ENCODE peak calls at places on chromosomes 11 and 22, in ten cellular contexts. N is neural progenitor cell; P is endothelial cell of umbilical vein; C is CD4-positive, alpha-beta memory T cell; W is GM23248; U is ascending aorta; G is neuronal stem cell; X is tibial nerve; R is testis; K is kidney. S is an unnamed sample.

GRCh38 chr11:46826310-46827044 is 19.6 kb downstream of the CKAP5 start:
- DNase-seq in N (peak; percentile 93), P (peak; percentile 86), C (peak; percentile 60), W (peak; percentile 92), U (peak; percentile 47), G (peak; percentile 72), X (peak; percentile 67), R (peak; percentile 94), K (peak; percentile 92), S (peak; percentile 77)

GRCh38 chr11:64042301-64042700 is 6.6 kb downstream of the FLRT1 start:
- DNase-seq in N (peak; percentile 43), P (no peak), C (no peak), W (no peak), U (no peak), G (no peak), X (no peak), R (no peak), K (no peak), S (no peak)

GRCh38 chr22:45511847-45512261 is 9.2 kb downstream of the FBLN1 start:
- DNase-seq in N (no peak), P (no peak), C (no peak), W (peak; percentile 95), U (peak; percentile 34), G (no peak), X (peak; percentile 63), R (peak; percentile 76), K (peak; percentile 90), S (no peak)

GRCh38 chr11:78100276-78101040 is 20.8 kb upstream of the NDUFC2 start:
- DNase-seq in N (no peak), P (no peak), C (no peak), W (no peak), U (no peak), G (no peak), X (no peak), R (no peak), K (no peak), S (no peak)

GRCh38 chr11:134331565-134332188 is at the start of gene GLB1L2:
- DNase-seq in N (peak; percentile 91), P (peak; percentile 36), C (peak; percentile 80), W (peak; percentile 47), U (no peak), G (peak; percentile 75), X (peak; percentile 54), R (peak; percentile 82), K (peak; percentile 91), S (peak; percentile 74)

GRCh38 chr11:116390963-116391362 is 381.8 kb downstream of the BUD13 start:
- DNase-seq in N (no peak), P (no peak), C (no peak), W (no peak), U (no peak), G (no peak), X (no peak), R (no peak), K (no peak), S (no peak)

GRCh38 chr11:117823941-117824420 is 563 bp downstream of the FXYD2 start:
- DNase-seq in N (no peak), P (peak; percentile 88), C (no peak), W (no peak), U (no peak), G (no peak), X (no peak), R (peak; percentile 64), K (peak; percentile 88), S (peak; percentile 28)

GRCh38 chr11:73649206-73649605 is 2.8 kb downstream of the PLEKHB1 start:
- DNase-seq in N (peak; percentile 36), P (no peak), C (no peak), W (no peak), U (no peak), G (no peak), X (no peak), R (no peak), K (no peak), S (no peak)

GRCh38 chr11:79396674-79397073 is 44.2 kb downstream of the TENM4 start:
- DNase-seq in N (no peak), P (no peak), C (no peak), W (peak; percentile 5), U (no peak), G (no peak), X (no peak), R (no peak), K (no peak), S (no peak)

GRCh38 chr11:109432105-109432504 is 10.1 kb downstream of the C11orf87 start:
- DNase-seq in N (no peak), P (no peak), C (no peak), W (peak; percentile 64), U (no peak), G (no peak), X (no peak), R (no peak), K (no peak), S (no peak)

GRCh38 chr22:20020533-20021195 is at the start of gene TANGO2:
- DNase-seq in N (peak; percentile 98), P (peak; percentile 88), C (peak; percentile 94), W (peak; percentile 97), U (peak; percentile 73), G (peak; percentile 92), X (peak; percentile 86), R (peak; percentile 94), K (peak; percentile 97), S (peak; percentile 89)

DNA sequence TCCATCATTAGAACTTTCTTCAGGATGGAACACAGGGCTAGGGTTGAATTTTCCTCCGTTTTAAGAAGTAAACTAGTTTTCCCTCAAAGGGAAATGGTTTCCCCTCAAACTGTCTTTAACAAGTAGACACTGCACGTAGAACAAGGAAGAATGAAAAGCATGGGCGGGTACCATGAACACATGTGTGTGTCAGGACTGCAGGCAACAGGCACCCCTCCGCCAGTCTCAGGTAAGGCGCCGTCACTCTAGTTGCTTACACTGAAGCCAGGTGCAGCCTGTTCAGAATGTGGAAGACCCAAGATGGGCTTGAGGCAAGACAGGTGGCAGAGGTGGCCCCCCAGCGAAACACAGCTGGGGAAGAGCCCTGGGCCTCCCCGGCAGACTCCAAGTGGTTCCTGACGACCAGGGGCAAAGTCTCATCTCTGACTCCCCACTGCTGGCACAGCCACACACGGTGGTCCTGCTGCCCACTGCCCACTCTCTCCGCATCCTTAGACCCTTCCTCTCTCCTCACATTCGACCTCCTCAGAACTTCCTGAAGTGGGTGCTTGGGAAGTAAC is 25.4 kb upstream of the MOB2 start:
- DNase-seq in N (no peak), P (no peak), C (no peak), W (no peak), U (no peak), G (no peak), X (no peak), R (no peak), K (peak; percentile 32), S (no peak)
- H3K4me1 ChIP-seq in N (peaks cover 24% of the 10 kb centered on the region), P (no peaks in the 10 kb centered on the region), C (peaks cover 40% of the 10 kb centered on the region), W (no peaks in the 10 kb centered on the region), U (peaks cover 47% of the 10 kb centered on the region), G (peaks cover 11% of the 10 kb centered on the region), X (peaks cover 35% of the 10 kb centered on the region), R (peaks cover 30% of the 10 kb centered on the region), K (peaks cover 26% of the 10 kb centered on the region), S (peaks cover 52% of the 10 kb centered on the region)

DNA sequence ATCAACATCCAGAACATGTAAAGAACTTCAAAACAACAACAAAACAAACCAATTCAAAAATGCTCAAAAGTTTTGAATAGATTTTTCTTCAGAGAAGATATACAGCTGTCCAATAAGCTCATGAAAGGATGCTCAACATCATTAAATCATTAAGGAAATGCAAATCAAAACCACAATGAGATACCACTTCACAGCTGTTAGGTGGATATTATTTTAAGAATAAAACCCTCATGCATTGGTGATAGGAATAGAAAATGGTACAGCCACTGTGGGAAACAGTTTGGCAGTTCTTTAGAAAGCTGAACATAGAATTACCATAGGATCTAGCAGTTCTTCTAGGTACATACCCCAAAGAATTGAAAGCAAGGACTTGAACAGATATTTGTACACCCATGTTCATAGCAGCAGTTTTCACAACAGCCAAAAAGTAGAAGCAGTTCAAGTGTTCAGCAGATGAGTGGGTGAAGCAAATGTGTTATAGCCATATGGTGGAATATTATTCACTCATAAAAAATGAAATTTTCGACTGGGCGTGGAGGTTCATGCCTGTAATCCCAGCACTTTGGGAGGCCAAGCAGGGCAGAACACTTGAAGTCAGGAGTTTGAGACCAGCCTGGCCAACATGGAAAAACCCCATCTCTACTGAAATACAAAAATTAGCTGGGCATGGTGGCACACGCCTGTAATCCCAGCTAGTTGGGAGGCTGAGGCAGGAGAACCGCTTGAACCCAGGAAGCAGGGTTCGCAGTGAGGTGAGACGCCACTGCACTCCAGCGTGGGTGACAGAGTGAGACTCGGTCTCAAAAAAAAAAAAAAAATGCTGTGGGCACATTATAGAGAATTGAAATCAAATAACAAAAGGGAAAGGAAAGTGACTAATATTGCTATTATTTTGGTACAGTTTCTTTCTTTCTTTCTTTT is 42.9 kb downstream of the CBL start:
- DNase-seq in N (no peak), P (no peak), C (no peak), W (no peak), U (no peak), G (no peak), X (no peak), R (no peak), K (no peak), S (no peak)
- H3K27ac ChIP-seq in N (no peak overlapping the region), P (no peak overlapping the region), C (no peak overlapping the region), W (no peak overlapping the region), U (no peak overlapping the region), G (no peak overlapping the region), X (no peak overlapping the region), R (no peak overlapping the region), K (no peak overlapping the region), S (no peak overlapping the region)

GRCh38 chr11:119730789-119731386 is 1.9 kb upstream of the NECTIN1 start:
- DNase-seq in N (no peak), P (no peak), C (no peak), W (no peak), U (no peak), G (no peak), X (no peak), R (no peak), K (no peak), S (no peak)
- H3K4me3 ChIP-seq in N (peak overlapping the region; percentile 99), P (no peak overlapping the region), C (no peak overlapping the region), W (no peak overlapping the region), U (no peak overlapping the region), G (no peak overlapping the region), X (no peak overlapping the region), R (no peak overlapping the region), K (no peak overlapping the region), S (no peak overlapping the region)

GRCh38 chr22:49886346-49887073 is 31.7 kb downstream of the ALG12 start:
- DNase-seq in N (no peak), P (no peak), C (no peak), W (no peak), U (no peak), G (no peak), X (no peak), R (no peak), K (no peak), S (no peak)
- H3K4me1 ChIP-seq in N (no peaks in the 10 kb centered on the region), P (no peaks in the 10 kb centered on the region), C (peaks cover 7% of the 10 kb centered on the region), W (no peaks in the 10 kb centered on the region), U (no peaks in the 10 kb centered on the region), G (no peaks in the 10 kb centered on the region), X (no peaks in the 10 kb centered on the region), R (no peaks in the 10 kb centered on the region), K (no peaks in the 10 kb centered on the region), S (no peaks in the 10 kb centered on the region)

GRCh38 chr11:85679581-85679980 is 6.4 kb downstream of the CCDC89 start:
- DNase-seq in N (no peak), P (no peak), C (no peak), W (no peak), U (no peak), G (no peak), X (no peak), R (no peak), K (no peak), S (no peak)
- H3K27ac ChIP-seq in N (no peak overlapping the region), P (no peak overlapping the region), C (no peak overlapping the region), W (no peak overlapping the region), U (no peak overlapping the region), G (no peak overlapping the region), X (no peak overlapping the region), R (no peak overlapping the region), K (no peak overlapping the region), S (no peak overlapping the region)